ENCODE peak calls at places on chromosomes 4 and X, in five cellular contexts. C is NCI-H748 treated with DMSO at 0.1 percent for 48 hours, J is brain microvascular endothelial cell, T is H4, P is RWPE1. Z is an unnamed sample.

GRCh38 chr4:118173126-118173525 is 138.8 kb downstream of the NDST3 start:
- DNase-seq in P (no peak), J (no peak), C (no peak), T (peak), Z (no peak)

GRCh38 chr4:153485860-153486259 is 19.7 kb downstream of the TMEM131L start:
- DNase-seq in T (no peak), J (no peak), P (no peak), C (no peak), Z (no peak)

GRCh38 chr4:77652237-77652897 is 46.7 kb downstream of the CXCL13 start:
- DNase-seq in P (no peak), T (no peak), C (no peak), J (no peak), Z (no peak)

GRCh38 chr4:56463711-56464110 is 3.7 kb upstream of the SRP72 start:
- DNase-seq in P (no peak), C (no peak), J (no peak), T (no peak), Z (no peak)

GRCh38 chr4:11814758-11815157 is 386.1 kb upstream of the HS3ST1 start:
- DNase-seq in C (no peak), J (no peak), P (no peak), T (no peak), Z (no peak)

GRCh38 chr4:53551963-53552362 is 39.3 kb downstream of the LNX1 start:
- DNase-seq in P (no peak), T (no peak), C (no peak), J (no peak), Z (no peak)

GRCh38 chr4:73715659-73716058 is 24.7 kb upstream of the CXCL8 start:
- DNase-seq in C (no peak), P (no peak), J (no peak), T (no peak), Z (no peak)

GRCh38 chr4:36208884-36209473 is 35.3 kb downstream of the ARAP2 start:
- DNase-seq in C (no peak), T (no peak), J (no peak), P (no peak), Z (no peak)

GRCh38 chr4:60463846-60464502 is 736.2 kb upstream of the ADGRL3 start:
- DNase-seq in P (no peak), T (no peak), J (peak), C (no peak), Z (no peak)

GRCh38 chrX:49282647-49283011 is 13.0 kb downstream of the PPP1R3F start:
- DNase-seq in J (peak), C (peak), T (no peak), P (no peak), Z (peak)

GRCh38 chr4:79982587-79983327 is 90.3 kb downstream of the ANTXR2 start:
- DNase-seq in C (no peak), P (no peak), J (no peak), T (no peak), Z (no peak)

GRCh38 chr4:98113005-98113404 is 30.3 kb downstream of the STPG2 start:
- DNase-seq in C (peak), P (no peak), T (peak), J (peak), Z (no peak)

GRCh38 chr4:82194329-82194728 is 179.5 kb downstream of the HNRNPD start:
- DNase-seq in P (no peak), T (no peak), C (no peak), J (no peak), Z (no peak)